ENCODE peak calls at places on chromosomes 4 and X, in ten cellular contexts. H is PC-3, F is body of pancreas, X is cardiac muscle cell, O is A673, D is H9, B is transverse colon, S is adrenal gland, W is IMR-90, P is uterus. T is an unnamed sample.

GRCh38 chrX:112642349-112642748 is 37.4 kb downstream of the LHFPL1 start:
- DNase-seq in P (peak; percentile 16), X (peak; percentile 57), H (peak; percentile 51), D (peak; percentile 74), W (peak; percentile 75), S (peak; percentile 62), O (peak; percentile 57), F (peak; percentile 24), B (peak; percentile 9), T (peak; percentile 43)

GRCh38 chrX:107769581-107770317 is 5.8 kb downstream of the TSC22D3 start:
- DNase-seq in H (no peak), S (no peak), O (peak; percentile 24), X (no peak), P (no peak), F (no peak), W (no peak), D (no peak), B (no peak), T (no peak)

GRCh38 chr4:100547541-100548208 is 29.9 kb upstream of the EMCN start:
- DNase-seq in O (no peak), H (no peak), B (no peak), S (no peak), P (no peak), F (no peak), D (peak; percentile 59), X (no peak), W (no peak), T (no peak)

GRCh38 chr4:122577808-122578781 is 42.8 kb downstream of the IL21 start:
- DNase-seq in P (no peak), B (peak; percentile 43), H (peak; percentile 75), D (no peak), W (peak; percentile 38), O (peak; percentile 68), S (peak; percentile 41), F (peak; percentile 43), X (peak; percentile 56), T (peak; percentile 35)

GRCh38 chr4:88446124-88446523 is 10.8 kb upstream of the HERC5 start:
- DNase-seq in D (no peak), X (peak; percentile 44), P (no peak), B (no peak), F (no peak), S (no peak), H (peak; percentile 7), O (no peak), W (no peak), T (peak; percentile 48)

GRCh38 chrX:12372111-12372510 is 233.8 kb downstream of the FRMPD4 start:
- DNase-seq in D (no peak), B (no peak), W (peak; percentile 68), O (no peak), H (peak; percentile 84), P (peak; percentile 20), X (peak; percentile 65), S (no peak), F (no peak), T (peak; percentile 91)

GRCh38 chr4:77880784-77881183 is 18.2 kb downstream of the MRPL1 start:
- DNase-seq in S (no peak), F (no peak), H (no peak), P (no peak), D (no peak), B (no peak), X (no peak), O (no peak), W (no peak), T (peak; percentile 91)

GRCh38 chr4:189870835-189871234 is 69.8 kb upstream of the FRG1 start:
- DNase-seq in S (no peak), B (no peak), O (no peak), X (no peak), D (no peak), F (no peak), H (no peak), P (no peak), W (no peak), T (no peak)

GRCh38 chr4:120066182-120066524 is 495 bp downstream of the MAD2L1 start:
- DNase-seq in P (no peak), F (no peak), H (peak; percentile 33), S (no peak), O (no peak), D (no peak), B (no peak), X (no peak), W (no peak), T (no peak)

GRCh38 chr4:100875296-100876040 is 357.6 kb upstream of the EMCN start:
- DNase-seq in O (peak; percentile 41), W (no peak), D (no peak), S (no peak), X (no peak), P (no peak), F (no peak), H (no peak), B (no peak), T (no peak)

GRCh38 chrX:34638116-34638515 is 19.0 kb downstream of the TMEM47 start:
- DNase-seq in D (no peak), S (no peak), P (no peak), F (no peak), X (peak; percentile 62), O (peak; percentile 64), B (no peak), W (peak; percentile 54), H (peak; percentile 50), T (no peak)

GRCh38 chr4:110526589-110526988 is 50.6 kb downstream of the ENPEP start:
- DNase-seq in B (no peak), X (no peak), H (no peak), O (no peak), W (no peak), P (no peak), F (no peak), D (no peak), S (no peak), T (no peak)

GRCh38 chr4:7037425-7037824 is 5.7 kb upstream of the TADA2B start:
- DNase-seq in P (no peak), X (no peak), F (no peak), O (no peak), D (no peak), S (no peak), W (no peak), H (no peak), B (no peak), T (no peak)
- TF ChIP-seq CTCF in P (no peak), X (no peak), F (no peak), O (peak; percentile 18), D (peak; percentile 40), S (no peak), W (peak; percentile 3), H (no peak), B (no peak), T (peak; percentile 14)

GRCh38 chrX:17814059-17814458 is 47.0 kb downstream of the RAI2 start:
- DNase-seq in X (no peak), S (no peak), W (no peak), D (no peak), F (no peak), H (no peak), P (no peak), B (no peak), O (no peak), T (no peak)

GRCh38 chrX:17812763-17813162 is 48.3 kb downstream of the RAI2 start:
- DNase-seq in F (no peak), O (peak; percentile 18), W (no peak), S (no peak), P (no peak), B (no peak), D (no peak), H (peak; percentile 37), X (peak; percentile 7), T (no peak)

GRCh38 chrX:17817242-17817641 is 43.9 kb downstream of the RAI2 start:
- DNase-seq in O (no peak), D (no peak), P (no peak), H (no peak), W (no peak), S (no peak), F (no peak), B (no peak), X (no peak), T (no peak)

GRCh38 chrX:17813277-17813676 is 47.8 kb downstream of the RAI2 start:
- DNase-seq in D (no peak), H (no peak), W (no peak), O (no peak), B (no peak), P (no peak), S (no peak), X (no peak), F (no peak), T (no peak)

DNA sequence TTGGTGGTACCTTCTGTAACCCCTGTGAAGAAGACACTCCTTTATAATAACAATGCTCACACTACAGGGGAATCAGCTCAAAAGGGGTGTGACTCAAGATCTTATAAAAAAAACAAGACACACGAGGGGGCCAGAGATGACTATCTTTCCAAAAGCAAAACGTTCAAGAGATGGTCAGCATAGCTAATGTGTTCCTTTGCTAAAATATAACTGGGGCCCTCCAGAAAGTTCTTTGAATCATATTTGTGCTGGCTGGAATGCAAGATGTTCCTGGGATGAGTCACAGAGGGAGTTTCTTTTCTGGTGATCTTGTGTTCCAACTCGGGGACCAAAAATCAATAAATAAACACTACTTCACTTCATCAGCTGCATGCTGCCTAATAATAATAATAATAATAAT is 46.5 kb downstream of the RAI2 start:
- DNase-seq in H (peak; percentile 67), P (no peak), W (peak; percentile 17), F (no peak), D (no peak), B (no peak), X (peak; percentile 2), O (no peak), S (no peak), T (peak; percentile 1)
- H3K4me1 ChIP-seq in H (peaks cover 12% of the 10 kb centered on the region), P (no peaks in the 10 kb centered on the region), W (no peaks in the 10 kb centered on the region), F (no peaks in the 10 kb centered on the region), D (no peaks in the 10 kb centered on the region), B (no peaks in the 10 kb centered on the region), X (no peaks in the 10 kb centered on the region), O (no peaks in the 10 kb centered on the region), S (peaks cover 3% of the 10 kb centered on the region), T (no peaks in the 10 kb centered on the region)

DNA sequence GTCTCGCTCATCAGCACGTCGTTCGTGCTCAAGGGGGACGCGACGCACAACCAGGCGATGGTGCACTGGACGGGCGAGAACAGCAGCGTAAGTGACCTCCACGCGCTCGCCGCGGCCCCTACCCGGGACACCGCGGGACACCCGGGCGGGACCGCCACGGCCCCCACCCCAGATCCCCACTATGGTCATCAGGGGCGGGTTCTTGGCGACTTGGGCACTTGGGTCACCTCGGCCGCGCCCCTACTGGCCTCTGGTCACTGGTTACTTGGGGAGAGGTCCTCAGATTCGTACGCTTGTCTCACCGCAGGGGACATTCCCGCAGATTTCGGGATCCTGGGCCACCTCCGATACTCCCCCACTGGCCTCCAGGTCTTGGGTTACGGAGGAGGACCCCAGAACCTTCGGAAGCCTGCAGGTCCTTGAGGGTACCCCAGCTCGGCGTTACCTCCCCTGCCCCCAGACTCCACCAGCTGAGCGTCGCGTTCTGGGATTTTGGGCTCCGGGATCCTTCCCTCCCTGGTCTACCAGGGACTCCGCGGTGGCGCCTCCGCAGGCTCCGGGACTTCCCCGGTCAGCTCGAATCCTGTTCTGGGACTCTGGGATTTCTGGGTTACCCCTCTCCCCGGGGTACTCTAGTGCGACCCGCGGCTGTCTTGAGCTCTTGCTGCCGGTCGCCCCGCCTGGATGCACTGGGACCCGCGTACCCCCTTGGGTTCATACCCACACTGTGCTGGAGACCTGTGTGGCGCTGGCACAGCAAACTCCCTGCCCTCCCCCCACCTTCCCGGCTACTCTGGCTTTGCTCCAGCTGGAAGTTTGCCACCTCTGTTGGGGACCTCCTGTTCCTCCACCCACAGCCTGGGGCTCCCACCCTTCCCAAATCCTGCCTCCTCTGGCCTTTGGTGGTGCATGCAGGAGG is 961 bp downstream of the SORCS2 start:
- DNase-seq in F (peak; percentile 10), X (no peak), D (peak; percentile 40), B (no peak), W (no peak), P (peak; percentile 60), S (no peak), O (peak; percentile 46), H (peak; percentile 20), T (no peak)
- TF ChIP-seq CTCF in F (no peak), X (no peak), D (no peak), B (no peak), W (no peak), P (no peak), S (no peak), O (no peak), H (no peak), T (no peak)

GRCh38 chr4:156945532-156945931 is 26.1 kb downstream of the PDGFC start:
- DNase-seq in X (no peak), W (no peak), F (no peak), O (no peak), P (no peak), D (no peak), S (no peak), H (peak; percentile 52), B (no peak), T (peak; percentile 72)
- H3K4me1 ChIP-seq in X (peaks cover 10% of the 10 kb centered on the region), W (peaks cover 24% of the 10 kb centered on the region), F (peaks cover 41% of the 10 kb centered on the region), O (peaks cover 78% of the 10 kb centered on the region), P (no peaks in the 10 kb centered on the region), D (no peaks in the 10 kb centered on the region), S (peaks cover 49% of the 10 kb centered on the region), H (peaks cover 86% of the 10 kb centered on the region), B (peaks cover 9% of the 10 kb centered on the region), T (peaks cover 51% of the 10 kb centered on the region)